ENCODE peak calls at places on chromosomes 11 and 22, in four cellular contexts. E is Peyer's patch, W is body of pancreas, V is upper lobe of left lung. O is an unnamed sample.

GRCh38 chr11:103988595-103988969 is 47.9 kb upstream of the DDI1 start:
- DNase-seq in V (no peak), E (no peak), W (no peak), O (no peak)

GRCh38 chr11:79262221-79262620 is 178.6 kb downstream of the TENM4 start:
- DNase-seq in W (no peak), E (no peak), V (no peak), O (no peak)

GRCh38 chr11:69515271-69516245 is 34.1 kb downstream of the LINC01488 start:
- DNase-seq in E (no peak), V (no peak), W (no peak), O (no peak)

GRCh38 chr11:8527939-8528338 is 66.1 kb downstream of the STK33 start:
- DNase-seq in V (no peak), W (no peak), E (no peak), O (no peak)

GRCh38 chr11:87394924-87395323 is 357.2 kb downstream of the TMEM135 start:
- DNase-seq in E (no peak), W (no peak), V (no peak), O (no peak)

GRCh38 chr11:126115253-126115540 is 52.5 kb upstream of the CDON start:
- DNase-seq in W (peak; percentile 60), V (peak; percentile 75), E (no peak), O (peak; percentile 91)

GRCh38 chr11:8018742-8019631 is 31.9 kb downstream of the EIF3F start:
- DNase-seq in E (peak; percentile 54), V (peak; percentile 28), W (peak; percentile 78), O (peak; percentile 61)

GRCh38 chr11:127381247-127381646 is 380.7 kb upstream of the KIRREL3 start:
- DNase-seq in E (no peak), W (no peak), V (no peak), O (no peak)

GRCh38 chr11:84800755-84801346 is 826.3 kb downstream of the DLG2 start:
- DNase-seq in W (no peak), E (no peak), V (no peak), O (no peak)

GRCh38 chr11:46335858-46336600 is 11.2 kb upstream of the DGKZ start:
- DNase-seq in V (no peak), W (no peak), E (no peak), O (no peak)

GRCh38 chr22:47098554-47098953 is 336.1 kb downstream of the TBC1D22A start:
- DNase-seq in W (no peak), V (no peak), E (no peak), O (no peak)

GRCh38 chr11:14029415-14029814 is 66.9 kb downstream of the SPON1 start:
- DNase-seq in V (no peak), W (no peak), E (no peak), O (no peak)

GRCh38 chr11:124841765-124842700 is 23.2 kb upstream of the ROBO3 start:
- DNase-seq in V (peak; percentile 59), E (no peak), W (no peak), O (no peak)

GRCh38 chr11:13831707-13832106 is 130.8 kb upstream of the SPON1 start:
- DNase-seq in E (no peak), W (peak; percentile 43), V (no peak), O (no peak)

GRCh38 chr11:24234822-24235508 is 261.9 kb upstream of the LUZP2 start:
- DNase-seq in E (no peak), V (peak; percentile 74), W (peak; percentile 16), O (peak; percentile 66)

GRCh38 chr11:57567210-57567511 is 311 bp downstream of the UBE2L6 start:
- DNase-seq in V (peak; percentile 23), W (no peak), E (peak; percentile 42), O (no peak)

GRCh38 chr11:36488096-36488495 is 22.0 kb downstream of the TRAF6 start:
- DNase-seq in E (no peak), W (no peak), V (no peak), O (no peak)

GRCh38 chr11:134207538-134208239 is 16.1 kb downstream of the NCAPD3 start:
- DNase-seq in V (peak; percentile 36), E (peak; percentile 61), W (peak; percentile 38), O (peak; percentile 57)

GRCh38 chr11:111269146-111269868 is 23.8 kb downstream of the POU2AF2 start:
- DNase-seq in W (no peak), V (no peak), E (no peak), O (no peak)

GRCh38 chr11:98568011-98568410 is 452.7 kb upstream of the CNTN5 start:
- DNase-seq in E (no peak), V (no peak), W (no peak), O (no peak)

GRCh38 chr11:3163241-3163981 is 1.7 kb downstream of the OSBPL5 start:
- DNase-seq in V (no peak), E (no peak), W (no peak), O (no peak)

GRCh38 chr22:38799265-38800002 is 5.5 kb upstream of the DNAL4 start:
- DNase-seq in W (no peak), E (no peak), V (no peak), O (no peak)

GRCh38 chr22:18112440-18112839 is 1.8 kb downstream of the TUBA8 start:
- DNase-seq in V (no peak), W (no peak), E (no peak), O (no peak)

GRCh38 chr11:92480519-92480918 is 255.9 kb downstream of the FAT3 start:
- DNase-seq in V (no peak), W (no peak), E (no peak), O (no peak)

GRCh38 chr11:3345736-3346135 is 33.2 kb downstream of the ZNF195 start:
- DNase-seq in W (no peak), E (no peak), V (no peak), O (no peak)

GRCh38 chr11:9754041-9754471 is 90.2 kb downstream of the SWAP70 start:
- DNase-seq in E (no peak), W (no peak), V (no peak), O (no peak)

GRCh38 chr11:60852639-60853468 is 2.9 kb downstream of the PTGDR2 start:
- DNase-seq in E (no peak), V (no peak), W (peak; percentile 39), O (no peak)

GRCh38 chr11:19903620-19904069 is 191.0 kb downstream of the NAV2 start:
- DNase-seq in E (peak; percentile 46), V (peak; percentile 72), W (peak; percentile 88), O (peak; percentile 82)

GRCh38 chr11:125343732-125344131 is 152.3 kb downstream of the FEZ1 start:
- DNase-seq in W (no peak), E (no peak), V (no peak), O (no peak)

GRCh38 chr22:45502215-45503070 is at the start of gene FBLN1:
- DNase-seq in V (no peak), E (no peak), W (no peak), O (no peak)
- H3K4me3 ChIP-seq in V (peak within 1 kb of the TSS; percentile 7), E (peak within 1 kb of the TSS; percentile 42), W (no peak within 1 kb of the TSS), O (peak within 1 kb of the TSS; percentile 58)

DNA sequence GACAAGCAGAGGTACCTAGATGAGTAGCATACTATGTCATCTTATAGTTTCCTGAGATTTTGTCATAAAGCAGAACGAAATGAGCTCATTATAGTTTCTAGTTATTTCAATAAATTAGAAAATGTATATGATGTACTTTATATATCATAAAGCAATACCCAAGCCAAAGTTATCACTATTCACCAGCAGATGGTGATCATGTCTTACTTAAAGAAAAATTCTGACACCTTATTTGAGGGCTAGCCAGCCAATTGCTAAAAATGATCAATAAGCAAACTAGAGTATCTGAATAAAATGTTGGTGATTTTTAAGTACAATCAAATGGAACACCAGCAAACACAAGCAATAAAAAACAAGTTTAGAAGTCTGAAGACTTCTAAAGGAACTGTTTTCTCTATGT is 44.1 kb downstream of the RSF1 start:
- DNase-seq in V (no peak), W (no peak), E (no peak), O (no peak)
- TF ChIP-seq POLR2A in V (no peak), W (no peak), E (no peak), O (no peak)

GRCh38 chr11:93541154-93541553 is 2.0 kb downstream of the SMCO4 start:
- DNase-seq in E (no peak), V (no peak), W (no peak), O (no peak)
- H3K4me3 ChIP-seq in E (no peak overlapping the region), V (no peak overlapping the region), W (no peak overlapping the region), O (no peak overlapping the region)

DNA sequence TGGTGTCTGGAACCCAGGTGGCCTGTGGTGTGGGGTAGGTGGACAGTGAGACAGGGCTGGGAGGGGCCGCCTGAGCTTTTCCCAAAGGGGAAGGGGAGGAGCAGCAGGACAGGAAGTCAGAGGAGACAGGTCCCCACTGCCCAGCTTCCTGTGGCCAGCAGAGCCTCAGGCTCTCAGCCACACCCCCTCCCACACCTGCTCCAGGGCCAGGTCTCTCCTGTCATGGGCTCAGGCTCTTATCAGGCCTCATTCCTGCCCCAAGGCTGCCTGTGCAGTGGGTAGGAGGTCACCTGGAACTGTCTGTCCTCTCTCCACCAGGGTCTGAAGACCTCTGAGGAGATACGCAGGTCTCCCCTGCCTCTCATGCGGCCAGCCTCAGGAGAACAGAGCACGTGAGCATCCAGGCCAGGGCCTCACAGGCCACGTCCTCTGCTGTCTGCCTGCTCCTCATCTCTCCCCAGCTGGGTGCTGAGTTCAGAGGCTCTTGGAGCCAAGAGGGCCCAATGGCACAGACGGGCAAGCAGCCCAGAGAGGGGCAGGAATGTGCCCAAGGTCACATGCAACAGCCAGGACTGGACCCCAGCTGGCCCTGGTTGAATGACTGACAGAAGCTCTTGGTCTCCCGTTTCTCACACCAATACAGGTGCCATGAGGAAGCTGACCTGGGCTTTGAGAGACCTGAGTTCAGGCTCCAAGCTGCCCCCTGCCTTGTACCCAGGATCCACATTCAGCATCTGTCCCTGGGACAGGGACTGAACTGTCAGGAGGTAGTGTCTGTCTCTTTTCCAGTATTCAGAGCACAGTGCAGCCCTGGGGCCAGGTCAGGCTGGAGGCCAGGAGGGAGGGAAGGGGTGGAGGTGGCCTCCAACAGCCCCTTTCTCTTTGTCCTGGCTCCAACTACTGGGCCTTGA is 16.7 kb downstream of the STARD10 start:
- DNase-seq in W (peak; percentile 89), V (peak; percentile 60), E (no peak), O (peak; percentile 72)
- TF ChIP-seq POLR2A in W (no peak), V (no peak), E (no peak), O (no peak)